ENCODE peak calls at places on chromosomes 3 and 15, in four cellular contexts. D, C, I and O are unnamed samples.

GRCh38 chr3:147269907-147270306 is 136.4 kb downstream of the ZIC4 start:
- DNase-seq in D (no peak), C (no peak), I (no peak), O (no peak)

GRCh38 chr3:14525685-14526631 is 14.2 kb downstream of the GRIP2 start:
- DNase-seq in D (no peak), C (no peak), I (no peak), O (peak)

GRCh38 chr3:47536221-47536891 is 22.8 kb upstream of the ELP6 start:
- DNase-seq in D (no peak), C (no peak), I (no peak), O (no peak)

GRCh38 chr3:110314512-110315114 is 757.0 kb upstream of the NECTIN3 start:
- DNase-seq in D (peak), C (peak), I (peak), O (peak)

GRCh38 chr3:188974856-188975611 is 196.7 kb upstream of the TPRG1 start:
- DNase-seq in D (no peak), C (no peak), I (no peak), O (peak)

GRCh38 chr3:186921578-186921977 is 8.7 kb upstream of the ST6GAL1 start:
- DNase-seq in D (no peak), C (no peak), I (no peak), O (no peak)

GRCh38 chr3:16905704-16906103 is 20.9 kb downstream of the PLCL2 start:
- DNase-seq in D (no peak), C (no peak), I (no peak), O (no peak)

GRCh38 chr3:192553707-192554106 is 173.6 kb downstream of the FGF12 start:
- DNase-seq in D (no peak), C (no peak), I (no peak), O (no peak)

GRCh38 chr3:110710605-110711004 is 361.0 kb upstream of the NECTIN3 start:
- DNase-seq in D (no peak), C (no peak), I (no peak), O (no peak)

GRCh38 chr3:185420762-185421161 is 57.8 kb downstream of the MAP3K13 start:
- DNase-seq in D (no peak), C (no peak), I (peak), O (no peak)

DNA sequence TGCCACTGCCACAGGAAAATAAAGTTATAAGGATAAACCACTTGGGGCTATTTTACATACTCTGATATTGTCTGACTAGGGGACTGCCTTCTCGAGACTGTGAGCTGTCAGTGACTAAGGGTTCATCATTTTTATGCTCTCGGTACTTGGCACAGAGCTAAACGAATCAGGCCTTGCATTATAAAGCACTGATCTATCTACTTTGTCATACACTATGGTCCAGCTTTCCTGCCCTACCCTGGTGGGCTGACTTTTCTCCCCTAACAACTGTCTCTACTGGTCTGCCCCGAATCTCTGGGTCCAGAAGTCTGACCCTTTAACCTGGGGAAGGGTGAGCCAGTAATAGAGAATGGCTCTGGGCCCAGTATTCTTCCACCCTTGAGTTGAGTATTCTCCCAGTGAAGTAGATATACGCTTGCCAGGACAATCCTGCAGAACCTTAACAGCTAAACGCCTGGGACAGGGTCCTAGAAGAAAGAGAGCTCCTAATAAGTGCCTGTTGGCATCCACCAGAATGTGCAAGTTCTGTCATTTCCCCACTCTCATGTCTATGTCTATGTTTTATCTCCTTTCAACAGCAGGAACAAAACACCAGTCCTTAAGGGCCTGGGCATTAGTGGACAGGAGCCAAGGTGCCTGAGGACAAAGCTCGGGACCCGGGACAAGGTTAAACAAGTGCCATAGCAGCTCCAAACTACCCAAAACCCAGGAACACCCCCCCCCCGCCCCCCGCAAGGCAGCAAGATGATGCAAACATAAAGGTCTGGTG is 1.3 kb downstream of the LARP6 start:
- DNase-seq in D (peak), C (no peak), I (no peak), O (peak)
- TF ChIP-seq FOS in D (no peak), C (no peak), I (no peak), O (no peak)

GRCh38 chr3:157157836-157158235 is 2.1 kb downstream of the CCNL1 start:
- DNase-seq in D (no peak), C (no peak), I (no peak), O (no peak)

GRCh38 chr3:157154563-157155333 is 5.2 kb downstream of the CCNL1 start:
- DNase-seq in D (no peak), C (no peak), I (no peak), O (no peak)

GRCh38 chr3:157159037-157159761 is 748 bp downstream of the CCNL1 start:
- DNase-seq in D (peak), C (no peak), I (no peak), O (peak)

GRCh38 chr3:157155591-157155990 is 4.4 kb downstream of the CCNL1 start:
- DNase-seq in D (no peak), C (no peak), I (no peak), O (no peak)

GRCh38 chr3:157156844-157157635 is 2.9 kb downstream of the CCNL1 start:
- DNase-seq in D (no peak), C (peak), I (no peak), O (peak)
- H3K4me3 ChIP-seq in D (no peak), C (peak), I (peak), O (peak)

DNA sequence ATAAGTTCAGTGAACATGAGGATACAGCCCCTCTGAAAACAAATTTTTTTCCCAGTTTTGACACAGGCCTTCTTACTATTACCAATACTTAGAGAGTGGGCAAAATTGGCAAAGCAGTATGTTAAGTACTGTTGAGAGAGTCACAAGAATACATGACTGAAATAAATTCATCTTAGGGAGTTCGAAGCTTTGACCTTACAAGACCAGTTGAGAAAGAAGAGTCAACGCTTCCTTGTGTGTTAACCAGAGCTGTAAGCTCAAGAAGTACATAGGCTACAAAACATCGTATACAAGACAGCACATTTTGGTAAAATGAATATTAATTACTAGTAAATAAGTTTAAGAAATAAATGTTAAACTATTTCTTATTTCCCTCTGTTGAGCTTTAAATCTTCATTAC is 164.4 kb upstream of the RORA start:
- DNase-seq in D (no peak), C (no peak), I (no peak), O (no peak)
- H3K4me2 ChIP-seq in D (no peak), C (no peak), I (no peak), O (no peak)

GRCh38 chr3:43528498-43529099 is 93.2 kb downstream of the ANO10 start:
- DNase-seq in D (no peak), C (no peak), I (no peak), O (no peak)
- TF ChIP-seq FOS in D (no peak), C (no peak), I (no peak), O (no peak)